ENCODE peak calls at places on chromosomes 1 and 21, in four cellular contexts. H is NT2/D1, J is GM23248, Z is Peyer's patch. B is an unnamed sample.
A peak's percentile ranks its signal among the peaks of the same experiment; 100 is the strongest.

GRCh38 chr1:34926156-34926555 is 3.3 kb downstream of the DLGAP3 start:
- DNase-seq in H (no peak), J (no peak), Z (no peak), B (no peak)

GRCh38 chr1:165942062-165942461 is 114.6 kb downstream of the UCK2 start:
- DNase-seq in H (no peak), J (no peak), Z (no peak), B (no peak)

GRCh38 chr1:7675431-7676273 is 95.4 kb upstream of the VAMP3 start:
- DNase-seq in H (no peak), J (no peak), Z (no peak), B (no peak)

GRCh38 chr1:46517010-46517600 is 27.5 kb downstream of the DMBX1 start:
- DNase-seq in H (peak; percentile 82), J (no peak), Z (no peak), B (no peak)

GRCh38 chr21:27700974-27701614 is 734.2 kb upstream of the ADAMTS5 start:
- DNase-seq in H (peak; percentile 77), J (peak; percentile 92), Z (no peak), B (no peak)

GRCh38 chr21:34861302-34861701 is 187.8 kb downstream of the RUNX1 start:
- DNase-seq in H (no peak), J (no peak), Z (no peak), B (no peak)

GRCh38 chr1:230067871-230068814 is 1.1 kb downstream of the GALNT2 start:
- DNase-seq in H (peak; percentile 25), J (peak; percentile 72), Z (peak; percentile 22), B (no peak)

GRCh38 chr1:36517019-36517387 is 34.3 kb upstream of the CSF3R start:
- DNase-seq in H (no peak), J (peak; percentile 11), Z (no peak), B (no peak)

GRCh38 chr1:208203848-208204609 is 40.2 kb downstream of the PLXNA2 start:
- DNase-seq in H (peak; percentile 44), J (peak; percentile 75), Z (no peak), B (no peak)

GRCh38 chr1:34155851-34156250 is 9.2 kb downstream of the CSMD2 start:
- DNase-seq in H (no peak), J (peak; percentile 42), Z (no peak), B (no peak)

GRCh38 chr1:21647431-21648373 is 21.5 kb downstream of the RAP1GAP start:
- DNase-seq in H (peak; percentile 75), J (peak; percentile 78), Z (no peak), B (no peak)

GRCh38 chr1:234486858-234487830 is 8.2 kb upstream of the TARBP1 start:
- DNase-seq in H (no peak), J (peak; percentile 88), Z (no peak), B (no peak)

GRCh38 chr1:208535518-208535917 is 291.3 kb upstream of the PLXNA2 start:
- DNase-seq in H (no peak), J (no peak), Z (no peak), B (no peak)

GRCh38 chr1:111507411-111508201 is 4.2 kb upstream of the ADORA3 start:
- DNase-seq in H (peak; percentile 61), J (peak; percentile 83), Z (peak; percentile 80), B (peak; percentile 13)

DNA sequence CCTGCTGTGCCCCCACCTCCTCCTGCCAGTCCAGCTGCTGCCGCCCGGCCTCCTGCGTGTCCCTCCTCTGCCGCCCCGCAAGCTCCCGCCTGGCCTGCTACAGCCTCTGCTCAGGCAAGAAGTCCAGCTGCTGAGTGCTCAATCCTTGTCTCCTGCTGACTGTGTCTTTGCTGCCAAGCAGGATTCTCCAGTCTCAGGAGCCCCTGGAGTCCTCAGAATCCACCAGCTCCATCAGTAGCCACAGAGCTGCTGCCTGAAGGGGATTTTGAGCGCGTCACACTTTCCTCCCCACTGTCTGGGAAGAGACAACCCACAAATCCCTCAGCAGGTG is 973 bp downstream of the KRTAP10-11 start:
- DNase-seq in H (no peak), J (no peak), Z (peak; percentile 3), B (no peak)
- H3K9me3 ChIP-seq in H (peaks cover 17% of the 10 kb centered on the region), J (no peaks in the 10 kb centered on the region), Z (no peaks in the 10 kb centered on the region), B (peaks cover 10% of the 10 kb centered on the region)

DNA sequence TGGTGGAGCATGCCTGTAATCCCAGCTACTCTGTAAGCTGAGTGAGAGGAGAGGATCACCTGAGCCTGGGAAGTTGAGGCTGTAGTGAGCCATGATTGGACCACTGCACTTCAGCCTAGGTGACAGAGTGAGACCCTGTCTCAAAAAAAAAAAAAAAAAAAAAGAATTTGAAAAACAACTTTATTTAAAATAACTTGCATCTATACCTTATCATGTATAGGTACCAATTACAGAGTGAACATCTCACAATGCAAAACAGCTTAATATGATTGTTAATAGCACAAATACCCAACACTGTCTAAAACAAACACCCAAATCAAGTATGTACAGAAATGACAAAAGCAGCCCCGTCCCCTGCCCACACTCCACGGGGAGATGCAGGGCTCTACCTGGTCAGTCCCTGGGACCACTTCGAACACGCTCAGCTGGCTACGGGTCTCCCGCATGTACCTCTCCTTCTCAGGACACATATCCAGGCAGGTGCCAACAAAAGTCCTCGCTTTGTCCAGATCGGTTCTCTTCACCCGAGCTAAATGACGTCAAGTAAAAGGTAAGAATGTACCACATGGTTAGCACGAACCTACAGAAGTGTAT is 10.5 kb downstream of the MCM3AP start:
- DNase-seq in H (no peak), J (no peak), Z (no peak), B (no peak)
- H3K9me3 ChIP-seq in H (no peaks in the 10 kb centered on the region), J (no peaks in the 10 kb centered on the region), Z (no peaks in the 10 kb centered on the region), B (no peaks in the 10 kb centered on the region)

DNA sequence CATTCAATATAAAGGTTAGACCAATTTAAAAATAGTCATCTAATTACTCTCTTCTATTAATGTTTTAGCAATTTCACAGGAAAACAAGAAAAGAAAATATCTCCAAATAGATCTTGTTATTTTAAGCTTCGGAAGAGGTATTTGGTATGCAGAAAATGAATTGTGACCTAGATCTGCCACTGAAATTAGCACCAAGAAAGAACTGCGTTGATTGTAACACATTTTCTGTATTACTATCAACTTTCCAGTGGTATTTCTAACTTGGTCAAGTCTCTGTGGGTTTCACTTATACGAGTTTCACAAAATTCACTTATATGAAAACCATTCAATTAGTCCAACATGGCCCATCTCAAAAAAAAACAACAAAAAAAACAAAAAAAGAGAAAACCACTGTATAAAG is 11.8 kb downstream of the RSBN1 start:
- DNase-seq in H (no peak), J (no peak), Z (no peak), B (no peak)
- H3K9me3 ChIP-seq in H (no peaks in the 10 kb centered on the region), J (no peaks in the 10 kb centered on the region), Z (no peaks in the 10 kb centered on the region), B (no peaks in the 10 kb centered on the region)

DNA sequence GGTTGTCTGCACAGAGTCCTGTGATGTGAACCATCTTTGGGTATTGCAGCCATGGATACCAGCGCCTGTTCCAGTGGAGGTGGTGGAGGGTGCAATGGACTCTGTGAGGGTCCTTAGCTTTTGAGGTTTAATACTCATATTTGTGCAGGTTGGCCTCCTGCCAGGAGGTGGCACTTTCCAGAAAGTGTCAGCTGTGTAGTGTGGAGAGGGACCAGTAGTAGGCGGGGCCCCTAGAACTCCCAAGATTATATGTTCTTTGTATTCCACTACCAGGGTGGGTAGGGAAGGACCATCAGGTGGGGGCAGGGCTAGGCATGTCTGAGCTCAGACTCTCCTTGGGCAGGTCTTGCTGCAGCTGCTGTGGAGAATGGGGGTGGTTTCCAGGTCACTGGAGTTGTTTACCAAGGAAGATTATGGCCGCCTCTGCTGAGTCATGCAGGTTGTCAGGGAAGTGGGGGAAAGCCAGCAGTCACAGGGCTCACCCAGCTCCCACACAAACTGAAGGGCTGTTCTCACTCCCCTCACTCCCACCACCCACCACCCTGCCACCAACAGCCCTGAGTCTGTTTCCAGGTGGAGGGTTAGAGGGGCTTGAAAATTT is 31.2 kb upstream of the ZNF678 start:
- DNase-seq in H (no peak), J (no peak), Z (no peak), B (no peak)
- H3K9me3 ChIP-seq in H (peaks cover 75% of the 10 kb centered on the region), J (peaks cover 11% of the 10 kb centered on the region), Z (no peaks in the 10 kb centered on the region), B (peaks cover 4% of the 10 kb centered on the region)

DNA sequence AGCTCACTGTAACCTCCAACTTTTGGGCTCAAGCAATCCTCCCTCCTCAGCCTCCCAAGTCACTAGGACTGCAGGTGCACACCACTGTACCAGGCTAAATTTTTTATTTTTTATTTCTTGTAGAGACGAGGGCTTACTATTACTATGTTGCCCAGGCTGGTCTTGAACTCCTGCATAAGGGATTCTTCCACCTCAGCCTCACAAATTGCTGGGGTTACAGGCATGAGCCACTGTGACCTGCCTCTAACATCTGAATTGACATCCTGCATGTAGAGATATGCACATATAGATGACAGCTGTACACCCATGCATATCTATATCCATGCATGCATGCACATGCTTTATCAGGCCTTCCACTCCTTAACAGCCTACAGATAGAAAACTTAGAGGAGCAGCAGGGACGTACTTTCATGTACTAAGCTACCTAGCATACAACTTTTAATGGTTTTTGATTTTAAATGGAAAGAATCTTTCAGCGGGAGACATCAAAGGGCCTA is 740.9 kb upstream of the TPTE start:
- DNase-seq in H (no peak), J (no peak), Z (no peak), B (no peak)
- H3K9me3 ChIP-seq in H (no peaks in the 10 kb centered on the region), J (no peaks in the 10 kb centered on the region), Z (no peaks in the 10 kb centered on the region), B (no peaks in the 10 kb centered on the region)

GRCh38 chr1:162168261-162168660 is 98.8 kb downstream of the NOS1AP start:
- DNase-seq in H (no peak), J (no peak), Z (no peak), B (no peak)
- H3K9me3 ChIP-seq in H (no peaks in the 10 kb centered on the region), J (no peaks in the 10 kb centered on the region), Z (no peaks in the 10 kb centered on the region), B (no peaks in the 10 kb centered on the region)